ENCODE peak calls at places on chromosome 4, in nine cellular contexts. One of them, this sample, is unnamed.

GRCh38 chr4:53421791-53422190 is 44.4 kb downstream of the FIP1L1 start:
- DNase-seq in stimulated activated CD4-positive, alpha-beta T cell treated with anti-CD3 and anti-CD28 coated beads, Interleukin-1b, Interleukin-23, amount 100 ng/mL, for 24 hours: no peak
- DNase-seq in amygdala: no peak
- DNase-seq in Peyer's patch: no peak
- DNase-seq in ascending aorta: no peak
- DNase-seq in midbrain: no peak
- DNase-seq in sigmoid colon: no peak
- DNase-seq in activated T-cell treated with anti-CD3 and anti-CD28 coated beads for 1 hour: no peak
- DNase-seq in WTC11: no peak
- DNase-seq in this sample: no peak

GRCh38 chr4:174278467-174278866 is 5.0 kb downstream of the FBXO8 start:
- DNase-seq in ascending aorta: no peak
- DNase-seq in midbrain: no peak
- DNase-seq in Peyer's patch: no peak
- DNase-seq in activated T-cell treated with anti-CD3 and anti-CD28 coated beads for 1 hour: no peak
- DNase-seq in sigmoid colon: no peak
- DNase-seq in amygdala: no peak
- DNase-seq in WTC11: no peak
- DNase-seq in stimulated activated CD4-positive, alpha-beta T cell treated with anti-CD3 and anti-CD28 coated beads, Interleukin-1b, Interleukin-23, amount 100 ng/mL, for 24 hours: no peak
- DNase-seq in this sample: no peak

GRCh38 chr4:10093801-10094552 is 22.6 kb downstream of the WDR1 start:
- DNase-seq in sigmoid colon: no peak
- DNase-seq in WTC11: no peak
- DNase-seq in Peyer's patch: no peak
- DNase-seq in activated T-cell treated with anti-CD3 and anti-CD28 coated beads for 1 hour: no peak
- DNase-seq in amygdala: no peak
- DNase-seq in ascending aorta: peak; percentile 90
- DNase-seq in midbrain: no peak
- DNase-seq in stimulated activated CD4-positive, alpha-beta T cell treated with anti-CD3 and anti-CD28 coated beads, Interleukin-1b, Interleukin-23, amount 100 ng/mL, for 24 hours: no peak
- DNase-seq in this sample: no peak

GRCh38 chr4:141905751-141906150 is 269.4 kb downstream of the IL15 start:
- DNase-seq in WTC11: no peak
- DNase-seq in stimulated activated CD4-positive, alpha-beta T cell treated with anti-CD3 and anti-CD28 coated beads, Interleukin-1b, Interleukin-23, amount 100 ng/mL, for 24 hours: no peak
- DNase-seq in activated T-cell treated with anti-CD3 and anti-CD28 coated beads for 1 hour: no peak
- DNase-seq in ascending aorta: no peak
- DNase-seq in Peyer's patch: no peak
- DNase-seq in amygdala: no peak
- DNase-seq in midbrain: no peak
- DNase-seq in sigmoid colon: no peak
- DNase-seq in this sample: no peak

GRCh38 chr4:154982187-154983047 is 201.3 kb downstream of the RBM46 start:
- DNase-seq in activated T-cell treated with anti-CD3 and anti-CD28 coated beads for 1 hour: no peak
- DNase-seq in amygdala: peak; percentile 14
- DNase-seq in stimulated activated CD4-positive, alpha-beta T cell treated with anti-CD3 and anti-CD28 coated beads, Interleukin-1b, Interleukin-23, amount 100 ng/mL, for 24 hours: peak; percentile 7
- DNase-seq in Peyer's patch: peak; percentile 70
- DNase-seq in midbrain: peak; percentile 56
- DNase-seq in WTC11: peak; percentile 78
- DNase-seq in sigmoid colon: no peak
- DNase-seq in ascending aorta: peak; percentile 66
- DNase-seq in this sample: peak; percentile 28

GRCh38 chr4:46389301-46389761 is 597 bp downstream of the GABRA2 start:
- DNase-seq in WTC11: peak; percentile 24
- DNase-seq in stimulated activated CD4-positive, alpha-beta T cell treated with anti-CD3 and anti-CD28 coated beads, Interleukin-1b, Interleukin-23, amount 100 ng/mL, for 24 hours: no peak
- DNase-seq in midbrain: no peak
- DNase-seq in sigmoid colon: no peak
- DNase-seq in Peyer's patch: peak; percentile 74
- DNase-seq in ascending aorta: no peak
- DNase-seq in amygdala: no peak
- DNase-seq in activated T-cell treated with anti-CD3 and anti-CD28 coated beads for 1 hour: no peak
- DNase-seq in this sample: peak; percentile 52

GRCh38 chr4:86838141-86838540 is 11.0 kb downstream of the SLC10A6 start:
- DNase-seq in ascending aorta: no peak
- DNase-seq in Peyer's patch: no peak
- DNase-seq in amygdala: no peak
- DNase-seq in stimulated activated CD4-positive, alpha-beta T cell treated with anti-CD3 and anti-CD28 coated beads, Interleukin-1b, Interleukin-23, amount 100 ng/mL, for 24 hours: no peak
- DNase-seq in activated T-cell treated with anti-CD3 and anti-CD28 coated beads for 1 hour: no peak
- DNase-seq in WTC11: no peak
- DNase-seq in sigmoid colon: no peak
- DNase-seq in midbrain: no peak
- DNase-seq in this sample: no peak

GRCh38 chr4:121666091-121666679 is 30.6 kb downstream of the ANXA5 start:
- DNase-seq in WTC11: no peak
- DNase-seq in activated T-cell treated with anti-CD3 and anti-CD28 coated beads for 1 hour: no peak
- DNase-seq in stimulated activated CD4-positive, alpha-beta T cell treated with anti-CD3 and anti-CD28 coated beads, Interleukin-1b, Interleukin-23, amount 100 ng/mL, for 24 hours: no peak
- DNase-seq in Peyer's patch: no peak
- DNase-seq in sigmoid colon: peak; percentile 72
- DNase-seq in amygdala: no peak
- DNase-seq in midbrain: no peak
- DNase-seq in ascending aorta: no peak
- DNase-seq in this sample: no peak

This sample was measured in left colon.